ENCODE peak calls at places on chromosomes 4 and X, in eight cellular contexts. R is CD4-positive, alpha-beta memory T cell; M is uterus; Z is neural progenitor cell; N is HCT116; F is cardiac muscle cell; P is tibial artery; X is GM23338. L is an unnamed sample.

GRCh38 chrX:125757794-125758564 is 408.1 kb downstream of the DCAF12L2 start:
- DNase-seq in M (peak; percentile 39), F (no peak), X (no peak), R (no peak), N (no peak), P (peak; percentile 81), Z (no peak), L (no peak)

GRCh38 chr4:16443504-16444088 is 217.3 kb upstream of the TAPT1 start:
- DNase-seq in Z (peak; percentile 56), X (peak; percentile 67), N (peak; percentile 12), M (no peak), F (peak; percentile 60), P (no peak), R (peak; percentile 2), L (peak; percentile 8)

GRCh38 chrX:72105436-72105835 is 26.3 kb downstream of the RTL5 start:
- DNase-seq in P (no peak), X (no peak), M (no peak), F (no peak), R (peak; percentile 81), N (no peak), Z (no peak), L (no peak)

GRCh38 chr4:54677853-54678650 is 20.3 kb downstream of the KIT start:
- DNase-seq in P (no peak), F (no peak), N (no peak), M (no peak), X (no peak), Z (no peak), R (no peak), L (no peak)

GRCh38 chr4:100510551-100510950 is 7.3 kb downstream of the EMCN start:
- DNase-seq in F (peak; percentile 6), Z (no peak), M (no peak), R (no peak), P (no peak), N (no peak), X (no peak), L (no peak)

GRCh38 chrX:151871244-151871643 is 41.4 kb upstream of the MAGEA4 start:
- DNase-seq in F (peak; percentile 89), R (no peak), N (peak; percentile 38), P (no peak), X (no peak), M (no peak), Z (no peak), L (peak; percentile 59)

GRCh38 chr4:2843023-2843908 is at the start of gene ADD1:
- DNase-seq in M (peak; percentile 98), R (peak; percentile 99), F (peak; percentile 96), X (peak; percentile 93), N (peak; percentile 76), Z (peak; percentile 96), P (peak; percentile 96), L (peak; percentile 86)

GRCh38 chrX:149937881-149938426 is 337 bp downstream of the EOLA2 start:
- DNase-seq in M (no peak), F (no peak), N (no peak), Z (peak; percentile 39), X (peak; percentile 20), R (no peak), P (peak; percentile 65), L (no peak)

GRCh38 chrX:40996886-40997530 is 88.2 kb upstream of the USP9X start:
- DNase-seq in M (no peak), F (peak; percentile 96), Z (peak; percentile 46), P (no peak), N (peak; percentile 42), R (no peak), X (peak; percentile 74), L (no peak)

DNA sequence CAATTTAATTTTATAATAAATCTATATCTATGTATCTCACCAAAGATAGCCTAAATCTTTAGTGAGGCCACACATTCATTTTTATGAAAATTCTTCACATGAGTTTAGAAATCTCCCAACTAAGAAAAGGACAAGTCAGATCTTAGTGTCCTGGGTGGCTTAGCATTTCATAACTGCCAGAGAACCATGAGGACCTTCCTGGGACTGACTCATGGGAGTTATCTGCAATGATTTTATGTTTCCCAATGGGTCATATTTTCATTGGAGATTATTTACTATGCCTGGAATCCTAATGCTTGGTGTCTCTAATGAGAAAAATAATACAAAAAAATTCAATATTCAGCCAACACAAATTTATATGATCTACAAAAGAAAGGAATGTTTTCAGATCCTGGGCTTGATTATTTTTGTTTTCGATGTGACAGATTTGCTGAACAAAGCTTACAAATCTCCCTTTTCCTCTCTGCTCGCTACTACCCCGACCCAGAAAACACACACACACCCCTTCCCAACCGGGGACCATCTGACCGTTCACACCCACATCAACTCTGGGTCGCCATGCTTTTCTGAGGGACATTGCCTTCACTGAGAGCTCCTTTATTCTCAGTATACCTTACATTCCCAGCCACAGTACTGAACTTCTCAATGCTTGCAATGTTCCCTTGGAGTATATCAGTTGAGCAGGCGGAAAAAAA is 40.2 kb downstream of the SORBS2 start:
- DNase-seq in M (no peak), X (no peak), R (no peak), F (peak; percentile 19), N (no peak), Z (no peak), P (no peak), L (no peak)
- H3K4me3 ChIP-seq in M (no peak overlapping the region), X (no peak overlapping the region), R (no peak overlapping the region), F (peak overlapping the region; percentile 60), N (no peak overlapping the region), Z (no peak overlapping the region), P (peak overlapping the region; percentile 61), L (no peak overlapping the region)

GRCh38 chr4:52192697-52193096 is 141.6 kb downstream of the SPATA18 start:
- DNase-seq in N (no peak), Z (peak; percentile 7), R (no peak), P (no peak), X (no peak), M (no peak), F (peak; percentile 15), L (no peak)
- H3K27ac ChIP-seq in N (no peak overlapping the region), Z (no peak overlapping the region), R (no peak overlapping the region), P (no peak overlapping the region), X (no peak overlapping the region), M (no peak overlapping the region), F (no peak overlapping the region), L (no peak overlapping the region)

DNA sequence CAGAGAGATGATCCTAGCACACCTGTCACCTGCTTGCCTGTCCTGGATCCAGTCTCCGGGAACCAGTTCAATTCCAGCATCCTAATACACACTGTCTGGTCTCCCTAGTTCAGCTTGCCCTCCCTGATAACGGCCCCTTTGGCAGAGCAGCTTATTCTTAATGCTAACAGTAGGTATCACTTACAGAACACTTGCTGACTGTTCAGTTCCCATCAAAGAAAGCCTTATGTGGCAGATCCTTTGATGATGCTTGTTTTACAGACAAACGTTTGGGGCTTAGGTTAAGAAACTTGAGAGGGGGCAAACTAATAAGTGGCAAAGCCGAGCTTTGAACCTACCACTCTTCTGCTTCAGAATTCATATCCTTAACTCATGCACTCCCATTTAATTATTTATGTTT is 885 bp downstream of the RASSF6 start:
- DNase-seq in P (no peak), X (no peak), F (no peak), M (no peak), N (no peak), Z (no peak), R (no peak), L (no peak)
- H3K4me3 ChIP-seq in P (no peak overlapping the region), X (no peak overlapping the region), F (no peak overlapping the region), M (no peak overlapping the region), N (no peak overlapping the region), Z (no peak overlapping the region), R (no peak overlapping the region), L (no peak overlapping the region)

GRCh38 chr4:153542835-153543234 is 76.7 kb downstream of the TMEM131L start:
- DNase-seq in X (peak; percentile 67), Z (no peak), M (no peak), F (no peak), R (no peak), N (no peak), P (no peak), L (no peak)
- H3K27ac ChIP-seq in X (no peak overlapping the region), Z (no peak overlapping the region), M (peak overlapping the region; percentile 29), F (no peak overlapping the region), R (no peak overlapping the region), N (no peak overlapping the region), P (peak overlapping the region; percentile 84), L (no peak overlapping the region)

GRCh38 chr4:85831647-85832046 is 356.7 kb downstream of the ARHGAP24 start:
- DNase-seq in P (no peak), F (no peak), M (no peak), R (no peak), Z (no peak), N (no peak), X (no peak), L (no peak)

GRCh38 chr4:85836588-85836987 is 361.6 kb downstream of the ARHGAP24 start:
- DNase-seq in N (no peak), X (no peak), Z (no peak), F (no peak), R (no peak), P (no peak), M (no peak), L (no peak)

GRCh38 chr4:85833311-85833710 is 358.4 kb downstream of the ARHGAP24 start:
- DNase-seq in R (no peak), X (no peak), M (no peak), Z (peak; percentile 53), N (no peak), P (no peak), F (no peak), L (no peak)

GRCh38 chr4:85842540-85842939 is 367.6 kb downstream of the ARHGAP24 start:
- DNase-seq in P (peak; percentile 67), M (no peak), R (no peak), F (peak; percentile 26), Z (no peak), N (no peak), X (no peak), L (no peak)

DNA sequence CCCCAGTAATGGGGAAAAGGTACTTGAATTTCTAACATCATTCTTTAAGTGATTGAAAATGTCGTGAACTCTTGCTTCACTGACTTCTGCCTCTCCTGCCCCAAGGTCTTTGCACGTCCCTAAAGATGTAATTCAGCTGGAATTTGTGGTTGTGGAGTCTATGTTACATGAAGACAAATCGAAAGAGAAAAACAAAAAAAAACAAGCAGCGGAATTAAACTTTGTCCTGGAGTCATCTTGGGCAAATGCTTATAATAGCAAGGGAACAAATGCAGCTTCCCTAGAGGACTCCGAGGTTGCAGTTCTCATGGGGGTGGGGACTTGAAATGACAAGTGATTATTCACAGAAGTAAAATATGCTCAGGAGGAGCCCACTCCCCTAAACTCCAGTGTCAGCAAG is 362.4 kb downstream of the ARHGAP24 start:
- DNase-seq in X (no peak), M (no peak), N (no peak), F (peak; percentile 21), R (no peak), Z (no peak), P (no peak), L (no peak)
- H3K4me3 ChIP-seq in X (no peak overlapping the region), M (no peak overlapping the region), N (no peak overlapping the region), F (no peak overlapping the region), R (no peak overlapping the region), Z (no peak overlapping the region), P (no peak overlapping the region), L (no peak overlapping the region)

DNA sequence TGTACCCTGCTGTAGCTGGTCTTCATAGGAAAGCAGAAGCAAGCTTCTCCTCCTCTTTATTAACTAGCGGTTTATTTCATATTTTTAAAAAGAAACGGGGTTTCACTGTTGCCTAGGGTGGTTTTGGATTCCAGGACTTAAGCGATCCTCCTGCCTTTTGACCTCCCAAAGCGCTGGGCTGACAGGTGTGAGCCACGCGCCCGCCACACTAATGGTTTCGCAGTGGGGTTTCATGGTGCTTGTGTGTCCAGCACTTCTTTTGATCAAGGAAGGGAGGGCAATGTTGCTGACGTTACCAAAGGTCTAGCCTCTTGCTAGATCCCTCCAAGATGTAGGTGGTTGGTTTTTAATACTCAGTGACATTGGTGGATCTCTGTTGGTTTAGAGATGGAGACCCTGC is 1.4 kb downstream of the MAEA start:
- DNase-seq in N (no peak), P (no peak), R (no peak), X (no peak), M (no peak), Z (no peak), F (no peak), L (no peak)
- H3K27ac ChIP-seq in N (no peak overlapping the region), P (peak overlapping the region; percentile 77), R (peak overlapping the region; percentile 76), X (no peak overlapping the region), M (no peak overlapping the region), Z (no peak overlapping the region), F (peak overlapping the region; percentile 89), L (no peak overlapping the region)

GRCh38 chr4:104424368-104424921 is 70.2 kb downstream of the CXXC4 start:
- DNase-seq in M (no peak), F (peak; percentile 11), X (no peak), R (no peak), N (no peak), P (no peak), Z (peak; percentile 16), L (no peak)
- H3K4me3 ChIP-seq in M (peak overlapping the region; percentile 19), F (no peak overlapping the region), X (no peak overlapping the region), R (no peak overlapping the region), N (no peak overlapping the region), P (peak overlapping the region; percentile 28), Z (peak overlapping the region; percentile 29), L (no peak overlapping the region)